ENCODE peak calls at places on chromosomes 3 and 15, in ten cellular contexts. X, N, S, L, V, Y, W, B, E and T are unnamed samples.

GRCh38 chr3:112894258-112894657 is 47.6 kb upstream of the CD200R1L start:
- DNase-seq in X (no peak), N (no peak), S (no peak), L (no peak), V (no peak), Y (no peak), W (no peak), B (peak), E (peak), T (peak)

GRCh38 chr3:64681015-64681414 is 6.8 kb downstream of the ADAMTS9 start:
- DNase-seq in X (no peak), N (no peak), S (no peak), L (no peak), V (no peak), Y (no peak), W (no peak), B (no peak), E (no peak), T (no peak)

GRCh38 chr3:149247929-149248691 is 26.5 kb upstream of the CP start:
- DNase-seq in X (no peak), N (no peak), S (no peak), L (no peak), V (no peak), Y (no peak), W (no peak), B (no peak), E (no peak), T (no peak)

GRCh38 chr3:13185737-13186136 is 112.5 kb upstream of the IQSEC1 start:
- DNase-seq in X (no peak), N (no peak), S (no peak), L (no peak), V (no peak), Y (no peak), W (no peak), B (no peak), E (no peak), T (no peak)

GRCh38 chr3:170301404-170301803 is 56.1 kb upstream of the SKIL start:
- DNase-seq in X (no peak), N (peak), S (no peak), L (no peak), V (peak), Y (no peak), W (no peak), B (no peak), E (no peak), T (peak)

GRCh38 chr3:195549931-195550519 is 6.9 kb upstream of the PPP1R2 start:
- DNase-seq in X (no peak), N (no peak), S (peak), L (no peak), V (peak), Y (peak), W (no peak), B (no peak), E (no peak), T (no peak)

GRCh38 chr3:105798381-105798934 is 70.4 kb downstream of the CBLB start:
- DNase-seq in X (no peak), N (no peak), S (peak), L (no peak), V (peak), Y (no peak), W (no peak), B (no peak), E (no peak), T (peak)

GRCh38 chr3:62559831-62560445 is 186.6 kb upstream of the FEZF2 start:
- DNase-seq in X (no peak), N (peak), S (no peak), L (no peak), V (peak), Y (no peak), W (peak), B (peak), E (no peak), T (peak)

GRCh38 chr3:64134882-64135281 is 90.4 kb downstream of the PRICKLE2 start:
- DNase-seq in X (no peak), N (no peak), S (no peak), L (no peak), V (no peak), Y (no peak), W (no peak), B (no peak), E (no peak), T (no peak)

GRCh38 chr15:73239564-73240208 is 129.1 kb downstream of the HCN4 start:
- DNase-seq in X (peak), N (no peak), S (no peak), L (no peak), V (peak), Y (no peak), W (peak), B (no peak), E (no peak), T (no peak)

GRCh38 chr15:32718822-32719716 is 1.3 kb downstream of the GREM1 start:
- DNase-seq in X (peak), N (no peak), S (peak), L (no peak), V (no peak), Y (no peak), W (no peak), B (no peak), E (no peak), T (no peak)

GRCh38 chr15:49215768-49216739 is 46.0 kb downstream of the GALK2 start:
- DNase-seq in X (no peak), N (no peak), S (peak), L (peak), V (peak), Y (no peak), W (no peak), B (peak), E (peak), T (no peak)

GRCh38 chr15:63476229-63476632 is 28.2 kb upstream of the USP3 start:
- DNase-seq in X (no peak), N (peak), S (no peak), L (no peak), V (no peak), Y (no peak), W (no peak), B (peak), E (peak), T (peak)

GRCh38 chr15:80887148-80887547 is 102.5 kb downstream of the MESD start:
- DNase-seq in X (no peak), N (no peak), S (no peak), L (no peak), V (no peak), Y (no peak), W (no peak), B (no peak), E (no peak), T (no peak)

GRCh38 chr3:55490194-55490913 is 3.2 kb upstream of the WNT5A start:
- DNase-seq in X (no peak), N (no peak), S (no peak), L (peak), V (no peak), Y (no peak), W (no peak), B (no peak), E (no peak), T (no peak)

GRCh38 chr3:189776163-189776824 is 145.1 kb downstream of the TP63 start:
- DNase-seq in X (no peak), N (no peak), S (no peak), L (no peak), V (no peak), Y (no peak), W (no peak), B (no peak), E (no peak), T (no peak)